ENCODE peak calls at places on chromosomes 12 and 14, in ten cellular contexts. W is stimulated activated CD4-positive, alpha-beta T cell treated with anti-CD3 and anti-CD28 coated beads, Interleukin-1b, Interleukin-23, amount 100 ng/mL, for 24 hours; D is endothelial cell; Z is fibroblast of the aortic adventitia; B is NCI-H345; Y is AG09309; C is COR-L47; Q is cerebellum; H is anterior cingulate cortex; R is lower lobe of right lung. G is an unnamed sample.
A peak's percentile ranks its signal among the peaks of the same experiment; 100 is the strongest.

GRCh38 chr14:69964841-69965240 is 85.6 kb downstream of the SMOC1 start:
- DNase-seq in H (no peak), R (no peak), Z (no peak), B (no peak), D (no peak), Y (no peak), C (no peak), W (no peak), Q (no peak), G (no peak)

GRCh38 chr14:72855913-72856312 is 38.0 kb downstream of the DPF3 start:
- DNase-seq in C (no peak), Q (no peak), H (no peak), D (no peak), W (no peak), R (no peak), Z (peak; percentile 69), Y (peak; percentile 63), B (no peak), G (no peak)

GRCh38 chr12:75908961-75909699 is 122.4 kb downstream of the PHLDA1 start:
- DNase-seq in C (peak; percentile 88), Z (peak; percentile 94), Y (peak; percentile 29), W (no peak), B (peak; percentile 78), D (peak; percentile 9), H (peak; percentile 32), Q (no peak), R (peak; percentile 54), G (peak; percentile 53)

GRCh38 chr12:41604830-41605229 is 416.7 kb downstream of the PDZRN4 start:
- DNase-seq in R (no peak), B (no peak), D (no peak), H (no peak), Z (no peak), Q (no peak), Y (no peak), W (no peak), C (no peak), G (no peak)

GRCh38 chr12:92439397-92439779 is 263.4 kb upstream of the PLEKHG7 start:
- DNase-seq in Q (peak; percentile 56), Y (peak; percentile 48), C (no peak), R (no peak), W (no peak), H (no peak), B (no peak), Z (peak; percentile 89), D (no peak), G (no peak)

GRCh38 chr12:65125975-65126374 is 4.9 kb upstream of the WIF1 start:
- DNase-seq in H (no peak), Q (no peak), Z (no peak), C (no peak), W (no peak), Y (no peak), B (no peak), D (no peak), R (no peak), G (no peak)

GRCh38 chr14:30541318-30541717 is 17.6 kb upstream of the G2E3 start:
- DNase-seq in H (no peak), Q (no peak), D (no peak), C (no peak), W (no peak), Z (no peak), Y (no peak), B (no peak), R (no peak), G (no peak)

GRCh38 chr12:5135126-5135525 is 91.4 kb downstream of the KCNA5 start:
- DNase-seq in C (no peak), B (no peak), Z (no peak), Q (no peak), W (no peak), Y (no peak), D (no peak), H (no peak), R (no peak), G (no peak)

GRCh38 chr14:78974691-78975090 is 804.5 kb downstream of the NRXN3 start:
- DNase-seq in C (no peak), D (no peak), R (no peak), Q (no peak), H (no peak), W (no peak), B (no peak), Y (no peak), Z (peak; percentile 59), G (no peak)

GRCh38 chr12:115761784-115762183 is 515.7 kb downstream of the MED13L start:
- DNase-seq in Y (no peak), Q (no peak), R (no peak), W (no peak), Z (no peak), H (no peak), C (no peak), D (no peak), B (no peak), G (no peak)

GRCh38 chr14:69615471-69616407 is 4.3 kb downstream of the SUSD6 start:
- DNase-seq in D (no peak), Z (peak; percentile 87), Y (peak; percentile 62), W (no peak), B (no peak), C (peak; percentile 69), H (peak; percentile 59), R (no peak), Q (no peak), G (no peak)

GRCh38 chr14:53384536-53384935 is 231.4 kb upstream of the DDHD1 start:
- DNase-seq in Y (no peak), C (no peak), W (no peak), H (peak; percentile 64), Q (no peak), D (no peak), Z (no peak), R (no peak), B (no peak), G (no peak)

GRCh38 chr14:92322516-92322915 is 449 bp upstream of the SLC24A4 start:
- DNase-seq in C (no peak), H (no peak), Y (no peak), D (no peak), Z (no peak), Q (no peak), R (no peak), B (no peak), W (no peak), G (no peak)

GRCh38 chr12:52992699-52993557 is 13.3 kb upstream of the EIF4B start:
- DNase-seq in D (no peak), R (no peak), W (no peak), Q (no peak), Y (no peak), H (no peak), B (no peak), C (no peak), Z (peak; percentile 44), G (no peak)

GRCh38 chr12:96136129-96136528 is 58.0 kb upstream of the ELK3 start:
- DNase-seq in Q (no peak), D (no peak), Y (peak; percentile 44), C (no peak), W (no peak), H (no peak), B (no peak), R (no peak), Z (peak; percentile 78), G (no peak)

GRCh38 chr14:70317091-70317968 is 42.2 kb downstream of the COX16 start:
- DNase-seq in W (no peak), Y (no peak), B (no peak), R (no peak), D (no peak), C (no peak), H (no peak), Z (no peak), Q (no peak), G (no peak)

GRCh38 chr14:30553311-30553989 is 5.5 kb upstream of the G2E3 start:
- DNase-seq in Q (no peak), H (no peak), W (no peak), B (no peak), Y (no peak), C (no peak), D (no peak), Z (peak; percentile 49), R (no peak), G (no peak)

GRCh38 chr12:132649226-132649945 is 30.8 kb downstream of the P2RX2 start:
- DNase-seq in W (no peak), R (no peak), Q (no peak), D (no peak), H (no peak), B (no peak), C (no peak), Z (no peak), Y (no peak), G (no peak)

GRCh38 chr12:10801727-10802126 is 700 bp downstream of the TAS2R7 start:
- DNase-seq in H (no peak), W (no peak), R (no peak), Z (no peak), C (no peak), Q (no peak), D (no peak), B (no peak), Y (no peak), G (no peak)

GRCh38 chr14:97180304-97181200 is 383.4 kb downstream of the VRK1 start:
- DNase-seq in Y (peak; percentile 18), H (peak; percentile 55), Z (no peak), R (no peak), C (no peak), Q (no peak), W (no peak), B (no peak), D (no peak), G (no peak)

GRCh38 chr12:118271770-118272417 is 100.8 kb downstream of the TAOK3 start:
- DNase-seq in B (no peak), Y (no peak), Z (no peak), D (no peak), W (no peak), H (no peak), Q (no peak), R (no peak), C (no peak), G (no peak)

GRCh38 chr14:95065411-95065810 is 91.9 kb downstream of the DICER1 start:
- DNase-seq in D (no peak), Q (no peak), Z (no peak), H (no peak), Y (no peak), R (no peak), W (no peak), C (no peak), B (no peak), G (no peak)

GRCh38 chr12:1103051-1103450 is 112.0 kb downstream of the ERC1 start:
- DNase-seq in B (no peak), D (no peak), H (no peak), R (no peak), Q (no peak), W (no peak), C (no peak), Z (no peak), Y (no peak), G (no peak)

GRCh38 chr14:25003537-25003936 is 46.4 kb downstream of the STXBP6 start:
- DNase-seq in R (no peak), B (no peak), H (no peak), Z (peak; percentile 64), D (no peak), Y (no peak), C (no peak), Q (no peak), W (no peak), G (no peak)

GRCh38 chr14:23186913-23187654 is 3.6 kb upstream of the SLC7A8 start:
- DNase-seq in Y (no peak), C (peak; percentile 24), Z (peak; percentile 88), H (no peak), R (no peak), W (no peak), D (peak; percentile 31), Q (peak; percentile 75), B (peak; percentile 57), G (no peak)